ENCODE peak calls at places on chromosomes 11 and 22, in five cellular contexts. One of them, this sample, is unnamed.

GRCh38 chr11:64526795-64527194 is 64.2 kb upstream of the SLC22A12 start:
- DNase-seq in GM13977: no peak
- DNase-seq in esophagus squamous epithelium: no peak
- DNase-seq in MCF 10A: no peak
- DNase-seq in lower leg skin: no peak
- DNase-seq in this sample: no peak

GRCh38 chr11:75673977-75674582 is 5.2 kb upstream of the MAP6 start:
- DNase-seq in GM13977: no peak
- DNase-seq in lower leg skin: no peak
- DNase-seq in esophagus squamous epithelium: no peak
- DNase-seq in MCF 10A: peak
- DNase-seq in this sample: peak

GRCh38 chr11:22079133-22079847 is 113.6 kb upstream of the ANO5 start:
- DNase-seq in GM13977: no peak
- DNase-seq in esophagus squamous epithelium: no peak
- DNase-seq in lower leg skin: no peak
- DNase-seq in MCF 10A: no peak
- DNase-seq in this sample: no peak

GRCh38 chr11:369336-370018 is at the start of gene B4GALNT4:
- DNase-seq in lower leg skin: no peak
- DNase-seq in MCF 10A: peak
- DNase-seq in esophagus squamous epithelium: no peak
- DNase-seq in GM13977: no peak
- DNase-seq in this sample: no peak

GRCh38 chr11:2890466-2891241 is 5.1 kb upstream of the CDKN1C start:
- DNase-seq in MCF 10A: peak
- DNase-seq in lower leg skin: no peak
- DNase-seq in GM13977: no peak
- DNase-seq in esophagus squamous epithelium: no peak
- DNase-seq in this sample: no peak

GRCh38 chr11:67276821-67277230 is 10.6 kb downstream of the GRK2 start:
- DNase-seq in lower leg skin: no peak
- DNase-seq in GM13977: no peak
- DNase-seq in MCF 10A: no peak
- DNase-seq in esophagus squamous epithelium: no peak
- DNase-seq in this sample: peak

GRCh38 chr11:74020537-74020936 is 11.7 kb upstream of the UCP3 start:
- DNase-seq in MCF 10A: no peak
- DNase-seq in esophagus squamous epithelium: no peak
- DNase-seq in lower leg skin: peak
- DNase-seq in GM13977: no peak
- DNase-seq in this sample: no peak

GRCh38 chr22:30318773-30319419 is 7.8 kb downstream of the TBC1D10A start:
- DNase-seq in lower leg skin: no peak
- DNase-seq in GM13977: no peak
- DNase-seq in esophagus squamous epithelium: no peak
- DNase-seq in MCF 10A: no peak
- DNase-seq in this sample: no peak

GRCh38 chr22:37205046-37205445 is 7.2 kb downstream of the SSTR3 start:
- DNase-seq in GM13977: no peak
- DNase-seq in MCF 10A: no peak
- DNase-seq in esophagus squamous epithelium: no peak
- DNase-seq in lower leg skin: no peak
- DNase-seq in this sample: peak

GRCh38 chr11:66727282-66727882 is 1.6 kb downstream of the SPTBN2 start:
- DNase-seq in lower leg skin: peak
- DNase-seq in GM13977: no peak
- DNase-seq in MCF 10A: peak
- DNase-seq in esophagus squamous epithelium: no peak
- DNase-seq in this sample: peak

GRCh38 chr11:122727101-122727929 is 71.8 kb downstream of the UBASH3B start:
- DNase-seq in MCF 10A: no peak
- DNase-seq in lower leg skin: no peak
- DNase-seq in esophagus squamous epithelium: no peak
- DNase-seq in GM13977: peak
- DNase-seq in this sample: peak

GRCh38 chr22:35863432-35863831 is 145.8 kb downstream of the APOL5 start:
- DNase-seq in MCF 10A: no peak
- DNase-seq in esophagus squamous epithelium: no peak
- DNase-seq in lower leg skin: no peak
- DNase-seq in GM13977: no peak
- DNase-seq in this sample: no peak

GRCh38 chr22:48528221-48528915 is 1299.3 kb downstream of the BRD1 start:
- DNase-seq in MCF 10A: no peak
- DNase-seq in GM13977: no peak
- DNase-seq in esophagus squamous epithelium: no peak
- DNase-seq in lower leg skin: no peak
- DNase-seq in this sample: no peak

GRCh38 chr22:26590525-26590858 is 560 bp upstream of the TPST2 start:
- DNase-seq in MCF 10A: no peak
- DNase-seq in GM13977: no peak
- DNase-seq in esophagus squamous epithelium: no peak
- DNase-seq in lower leg skin: no peak
- DNase-seq in this sample: no peak

GRCh38 chr11:47507016-47507631 is 45.8 kb downstream of the CELF1 start:
- DNase-seq in GM13977: no peak
- DNase-seq in esophagus squamous epithelium: no peak
- DNase-seq in MCF 10A: no peak
- DNase-seq in lower leg skin: no peak
- DNase-seq in this sample: no peak

GRCh38 chr11:100403817-100404216 is 283.3 kb upstream of the ARHGAP42 start:
- DNase-seq in esophagus squamous epithelium: no peak
- DNase-seq in GM13977: no peak
- DNase-seq in lower leg skin: no peak
- DNase-seq in MCF 10A: no peak
- DNase-seq in this sample: no peak

GRCh38 chr11:129658558-129658882 is 157.1 kb upstream of the TMEM45B start:
- DNase-seq in MCF 10A: no peak
- DNase-seq in GM13977: no peak
- DNase-seq in esophagus squamous epithelium: no peak
- DNase-seq in lower leg skin: no peak
- DNase-seq in this sample: no peak

GRCh38 chr11:36231300-36231699 is 57.9 kb downstream of the COMMD9 start:
- DNase-seq in MCF 10A: no peak
- DNase-seq in esophagus squamous epithelium: no peak
- DNase-seq in GM13977: no peak
- DNase-seq in lower leg skin: no peak
- DNase-seq in this sample: no peak

GRCh38 chr11:89381094-89381493 is 110.1 kb downstream of the NOX4 start:
- DNase-seq in esophagus squamous epithelium: no peak
- DNase-seq in lower leg skin: no peak
- DNase-seq in GM13977: no peak
- DNase-seq in MCF 10A: peak
- DNase-seq in this sample: peak

GRCh38 chr11:74320538-74320937 is 9.1 kb upstream of the P4HA3 start:
- DNase-seq in esophagus squamous epithelium: no peak
- DNase-seq in MCF 10A: no peak
- DNase-seq in lower leg skin: no peak
- DNase-seq in GM13977: no peak
- DNase-seq in this sample: no peak

GRCh38 chr11:68365943-68366435 is 53.6 kb downstream of the LRP5 start:
- DNase-seq in esophagus squamous epithelium: no peak
- DNase-seq in GM13977: no peak
- DNase-seq in lower leg skin: no peak
- DNase-seq in MCF 10A: no peak
- DNase-seq in this sample: no peak

GRCh38 chr11:19976281-19976941 is 183.9 kb downstream of the DBX1 start:
- DNase-seq in esophagus squamous epithelium: no peak
- DNase-seq in lower leg skin: no peak
- DNase-seq in GM13977: no peak
- DNase-seq in MCF 10A: no peak
- DNase-seq in this sample: no peak

GRCh38 chr11:134616048-134616447 is 204.0 kb upstream of the B3GAT1 start:
- DNase-seq in esophagus squamous epithelium: no peak
- DNase-seq in lower leg skin: no peak
- DNase-seq in MCF 10A: no peak
- DNase-seq in GM13977: no peak
- DNase-seq in this sample: no peak

GRCh38 chr11:36186340-36186739 is 102.9 kb downstream of the COMMD9 start:
- DNase-seq in esophagus squamous epithelium: no peak
- DNase-seq in MCF 10A: peak
- DNase-seq in lower leg skin: no peak
- DNase-seq in GM13977: no peak
- DNase-seq in this sample: no peak

GRCh38 chr11:18457435-18457834 is 1.8 kb downstream of the LDHAL6A start:
- DNase-seq in esophagus squamous epithelium: no peak
- DNase-seq in lower leg skin: no peak
- DNase-seq in MCF 10A: peak
- DNase-seq in GM13977: no peak
- DNase-seq in this sample: no peak

GRCh38 chr11:134230339-134230738 is 5.9 kb downstream of the VPS26B start:
- DNase-seq in esophagus squamous epithelium: no peak
- DNase-seq in lower leg skin: peak
- DNase-seq in MCF 10A: no peak
- DNase-seq in GM13977: no peak
- DNase-seq in this sample: no peak

GRCh38 chr11:35734669-35735068 is 72.1 kb downstream of the TRIM44 start:
- DNase-seq in GM13977: no peak
- DNase-seq in MCF 10A: no peak
- DNase-seq in lower leg skin: no peak
- DNase-seq in esophagus squamous epithelium: no peak
- DNase-seq in this sample: no peak

GRCh38 chr11:65060913-65061408 is 2.6 kb upstream of the NAALADL1 start:
- DNase-seq in MCF 10A: peak
- DNase-seq in esophagus squamous epithelium: no peak
- DNase-seq in lower leg skin: no peak
- DNase-seq in GM13977: no peak
- DNase-seq in this sample: peak

GRCh38 chr11:118921929-118922744 is 3.6 kb downstream of the BCL9L start:
- DNase-seq in MCF 10A: peak
- DNase-seq in GM13977: no peak
- DNase-seq in esophagus squamous epithelium: no peak
- DNase-seq in lower leg skin: peak
- DNase-seq in this sample: no peak

GRCh38 chr11:9577032-9577431 is 3.6 kb downstream of the WEE1 start:
- DNase-seq in MCF 10A: peak
- DNase-seq in GM13977: no peak
- DNase-seq in esophagus squamous epithelium: no peak
- DNase-seq in lower leg skin: no peak
- DNase-seq in this sample: no peak

GRCh38 chr11:98625526-98625925 is 395.2 kb upstream of the CNTN5 start:
- DNase-seq in lower leg skin: no peak
- DNase-seq in MCF 10A: no peak
- DNase-seq in GM13977: no peak
- DNase-seq in esophagus squamous epithelium: no peak
- DNase-seq in this sample: no peak

GRCh38 chr11:61057615-61058014 is 44.7 kb upstream of the CD5 start:
- DNase-seq in GM13977: no peak
- DNase-seq in MCF 10A: no peak
- DNase-seq in lower leg skin: peak
- DNase-seq in esophagus squamous epithelium: no peak
- DNase-seq in this sample: no peak

GRCh38 chr11:43545610-43546009 is 134.9 kb upstream of the HSD17B12 start:
- DNase-seq in esophagus squamous epithelium: no peak
- DNase-seq in GM13977: no peak
- DNase-seq in MCF 10A: no peak
- DNase-seq in lower leg skin: no peak
- DNase-seq in this sample: no peak

GRCh38 chr11:115869780-115870431 is 365.7 kb upstream of the CADM1 start:
- DNase-seq in esophagus squamous epithelium: no peak
- DNase-seq in GM13977: peak
- DNase-seq in lower leg skin: no peak
- DNase-seq in MCF 10A: no peak
- DNase-seq in this sample: peak
- TF ChIP-seq CTCF in esophagus squamous epithelium: no peak
- TF ChIP-seq CTCF in GM13977: peak
- TF ChIP-seq CTCF in lower leg skin: no peak
- TF ChIP-seq CTCF in MCF 10A: peak
- TF ChIP-seq CTCF in this sample: no peak

GRCh38 chr22:43427296-43428004 is 15.6 kb downstream of the MPPED1 start:
- DNase-seq in GM13977: no peak
- DNase-seq in MCF 10A: no peak
- DNase-seq in esophagus squamous epithelium: no peak
- DNase-seq in lower leg skin: no peak
- DNase-seq in this sample: no peak
- TF ChIP-seq CTCF in GM13977: no peak
- TF ChIP-seq CTCF in MCF 10A: no peak
- TF ChIP-seq CTCF in esophagus squamous epithelium: no peak
- TF ChIP-seq CTCF in lower leg skin: no peak
- TF ChIP-seq CTCF in this sample: no peak

GRCh38 chr11:1759151-1759850 is 4.4 kb downstream of the CTSD start:
- DNase-seq in esophagus squamous epithelium: no peak
- DNase-seq in MCF 10A: no peak
- DNase-seq in GM13977: no peak
- DNase-seq in lower leg skin: no peak
- DNase-seq in this sample: no peak

GRCh38 chr11:1756791-1757771 is 6.6 kb downstream of the CTSD start:
- DNase-seq in GM13977: no peak
- DNase-seq in MCF 10A: no peak
- DNase-seq in lower leg skin: no peak
- DNase-seq in esophagus squamous epithelium: no peak
- DNase-seq in this sample: peak

GRCh38 chr11:1759851-1760220 is 3.9 kb downstream of the CTSD start:
- DNase-seq in esophagus squamous epithelium: no peak
- DNase-seq in MCF 10A: no peak
- DNase-seq in lower leg skin: no peak
- DNase-seq in GM13977: peak
- DNase-seq in this sample: no peak

GRCh38 chr11:1758611-1759150 is 5.0 kb downstream of the CTSD start:
- DNase-seq in GM13977: no peak
- DNase-seq in MCF 10A: no peak
- DNase-seq in esophagus squamous epithelium: no peak
- DNase-seq in lower leg skin: no peak
- DNase-seq in this sample: no peak

DNA sequence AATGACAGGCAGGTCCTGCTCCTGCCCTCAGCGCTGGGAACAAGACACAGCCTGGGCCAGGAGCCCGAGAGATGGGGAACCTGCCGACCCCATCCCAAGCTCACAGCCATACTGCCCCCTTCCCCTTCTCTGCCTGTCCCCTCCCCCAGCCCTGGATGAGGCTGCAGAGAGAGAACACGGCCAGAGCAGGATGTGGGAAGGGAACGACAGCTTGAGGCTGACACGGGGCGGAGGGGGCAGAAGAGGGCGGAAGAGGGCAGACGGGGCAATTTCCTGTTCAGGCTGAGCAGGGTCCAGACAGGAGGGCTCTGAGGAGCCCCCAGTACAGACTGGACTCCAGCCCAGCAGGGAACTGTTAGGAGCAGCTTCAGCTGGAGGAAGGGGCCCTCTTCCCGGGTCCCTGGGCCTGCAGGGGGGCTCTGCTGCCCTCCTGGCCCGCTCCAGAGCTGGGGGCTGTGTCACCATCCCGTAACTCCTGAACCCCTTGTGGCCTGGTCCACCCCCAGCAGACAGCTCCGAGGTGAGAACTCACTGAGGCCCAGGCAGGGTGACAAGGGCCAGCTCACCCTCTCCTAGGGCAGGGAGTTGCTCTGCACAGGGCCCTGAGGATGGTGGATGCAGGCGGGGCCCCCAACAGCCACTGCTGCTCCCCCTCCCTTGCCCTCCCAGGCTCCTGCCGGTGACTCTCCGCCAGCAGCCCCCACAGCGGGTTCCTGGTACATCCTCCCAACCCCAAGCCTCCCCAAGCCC is 5.7 kb downstream of the CTSD start:
- DNase-seq in lower leg skin: no peak
- DNase-seq in MCF 10A: no peak
- DNase-seq in GM13977: peak
- DNase-seq in esophagus squamous epithelium: no peak
- DNase-seq in this sample: peak
- TF ChIP-seq CTCF in lower leg skin: no peak
- TF ChIP-seq CTCF in MCF 10A: no peak
- TF ChIP-seq CTCF in GM13977: no peak
- TF ChIP-seq CTCF in esophagus squamous epithelium: no peak
- TF ChIP-seq CTCF in this sample: no peak

GRCh38 chr11:112004389-112004788 is 20.8 kb upstream of the DLAT start:
- DNase-seq in MCF 10A: no peak
- DNase-seq in GM13977: peak
- DNase-seq in esophagus squamous epithelium: no peak
- DNase-seq in lower leg skin: no peak
- DNase-seq in this sample: peak
- TF ChIP-seq CTCF in MCF 10A: no peak
- TF ChIP-seq CTCF in GM13977: peak
- TF ChIP-seq CTCF in esophagus squamous epithelium: no peak
- TF ChIP-seq CTCF in lower leg skin: no peak
- TF ChIP-seq CTCF in this sample: no peak